ENCODE peak calls at places on chromosomes 1 and 21, in nine cellular contexts. I, R, B, A, K, X, O, M and L are unnamed samples.
A peak's percentile ranks its signal among the peaks of the same experiment; 100 is the strongest.

GRCh38 chr1:94068096-94068830 is 52.7 kb downstream of the ABCA4 start:
- DNase-seq in M (no peak), A (no peak), B (no peak), I (peak; percentile 42), K (no peak), X (peak; percentile 69), R (peak; percentile 97), O (no peak), L (no peak)

GRCh38 chr1:205441716-205442050 is 14.2 kb downstream of the BLACAT1 start:
- DNase-seq in I (no peak), O (no peak), M (no peak), K (no peak), X (no peak), A (no peak), B (no peak), R (no peak), L (no peak)

GRCh38 chr1:47382399-47382983 is 33.6 kb upstream of the FOXE3 start:
- DNase-seq in O (no peak), A (no peak), R (no peak), X (no peak), I (no peak), K (no peak), B (no peak), M (no peak), L (no peak)

GRCh38 chr1:94617139-94617805 is 75.7 kb upstream of the F3 start:
- DNase-seq in O (no peak), A (no peak), R (peak; percentile 97), M (no peak), B (no peak), K (no peak), I (peak; percentile 88), X (peak; percentile 47), L (no peak)

GRCh38 chr1:183432548-183432875 is 14.3 kb upstream of the NMNAT2 start:
- DNase-seq in X (no peak), M (no peak), K (no peak), I (no peak), O (no peak), B (no peak), R (peak; percentile 56), A (no peak), L (no peak)

GRCh38 chr21:37300114-37300746 is 33.1 kb upstream of the VPS26C start:
- DNase-seq in A (no peak), K (no peak), X (no peak), M (no peak), O (no peak), I (no peak), B (no peak), R (no peak), L (no peak)

GRCh38 chr1:96968582-96969378 is 247.2 kb downstream of the PTBP2 start:
- DNase-seq in K (no peak), B (no peak), R (no peak), I (peak; percentile 54), X (peak; percentile 79), M (no peak), A (no peak), O (no peak), L (no peak)

GRCh38 chr1:221728037-221728505 is 13.8 kb downstream of the DUSP10 start:
- DNase-seq in A (no peak), O (no peak), I (no peak), K (no peak), B (no peak), M (no peak), R (no peak), X (no peak), L (no peak)

GRCh38 chr1:158116311-158116710 is 64.4 kb upstream of the CD1D start:
- DNase-seq in A (no peak), O (no peak), X (no peak), R (no peak), K (no peak), M (no peak), B (no peak), I (no peak), L (no peak)

GRCh38 chr1:67429528-67430357 is 459 bp downstream of the SERBP1 start:
- DNase-seq in B (no peak), M (peak; percentile 43), I (peak; percentile 37), R (peak; percentile 52), X (no peak), O (peak; percentile 29), K (no peak), A (peak; percentile 36), L (peak; percentile 77)

GRCh38 chr1:51331206-51332100 is 1.1 kb upstream of the TTC39A start:
- DNase-seq in X (peak; percentile 35), B (no peak), M (no peak), I (peak; percentile 75), O (peak; percentile 60), A (no peak), K (no peak), R (peak; percentile 77), L (no peak)

GRCh38 chr1:247047260-247047659 is 31.4 kb downstream of the ZNF670 start:
- DNase-seq in X (no peak), I (no peak), B (no peak), R (no peak), O (peak; percentile 3), A (no peak), K (no peak), M (no peak), L (no peak)